ENCODE peak calls at places on chromosome 4, in four cellular contexts. P, R, M and I are unnamed samples.

GRCh38 chr4:37540486-37540885 is 145.7 kb downstream of the RELL1 start:
- DNase-seq in M (no peak), P (no peak), R (no peak), I (no peak)

GRCh38 chr4:181845617-181846016 is 397.6 kb upstream of the TENM3 start:
- DNase-seq in P (no peak), R (no peak), M (no peak), I (no peak)

GRCh38 chr4:158161561-158162354 is 11.1 kb downstream of the GASK1B start:
- DNase-seq in R (no peak), M (no peak), P (no peak), I (no peak)

GRCh38 chr4:52249583-52249982 is 198.5 kb downstream of the SPATA18 start:
- DNase-seq in P (no peak), M (no peak), R (no peak), I (no peak)

GRCh38 chr4:145583656-145584055 is 35.5 kb upstream of the MMAA start:
- DNase-seq in P (no peak), R (no peak), M (no peak), I (no peak)

GRCh38 chr4:25677157-25677556 is 21.5 kb downstream of the SLC34A2 start:
- DNase-seq in P (no peak), M (no peak), R (no peak), I (no peak)

GRCh38 chr4:2343476-2343875 is 75.0 kb downstream of the ZFYVE28 start:
- DNase-seq in M (no peak), R (peak; percentile 1), P (no peak), I (no peak)

GRCh38 chr4:41339812-41340809 is 83.4 kb downstream of the UCHL1 start:
- DNase-seq in M (no peak), P (no peak), R (peak; percentile 94), I (peak; percentile 92)

GRCh38 chr4:3223986-3224748 is 24.8 kb upstream of the MSANTD1 start:
- DNase-seq in P (no peak), M (no peak), R (no peak), I (peak; percentile 38)

GRCh38 chr4:7347981-7348380 is 86.7 kb downstream of the PSAPL1 start:
- DNase-seq in M (no peak), R (no peak), P (no peak), I (no peak)